ENCODE peak calls at places on chromosomes 5 and 9, in four cellular contexts. Z, A, G and U are unnamed samples.

GRCh38 chr9:104860280-104860679 is 67.7 kb downstream of the ABCA1 start:
- DNase-seq in A (no peak), Z (no peak), G (peak), U (no peak)

GRCh38 chr5:144142030-144142825 is 28.2 kb downstream of the YIPF5 start:
- DNase-seq in Z (no peak), G (peak), A (no peak), U (no peak)

GRCh38 chr9:842918-843468 is 1.5 kb downstream of the DMRT1 start:
- DNase-seq in Z (no peak), G (no peak), A (no peak), U (no peak)

GRCh38 chr9:110029422-110029814 is 178.5 kb downstream of the C9orf152 start:
- DNase-seq in Z (no peak), G (peak), A (no peak), U (no peak)

GRCh38 chr5:168327019-168327421 is 35.6 kb downstream of the WWC1 start:
- DNase-seq in Z (no peak), A (no peak), G (peak), U (no peak)

GRCh38 chr9:107153336-107153735 is 129.7 kb upstream of the RAD23B start:
- DNase-seq in G (no peak), Z (no peak), A (no peak), U (no peak)

GRCh38 chr9:123377211-123377971 is 21.4 kb downstream of the CRB2 start:
- DNase-seq in A (no peak), Z (no peak), G (no peak), U (no peak)

GRCh38 chr9:94867842-94868312 is 141.4 kb downstream of the AOPEP start:
- DNase-seq in A (no peak), G (peak), Z (no peak), U (no peak)

GRCh38 chr9:130477564-130477963 is 32.8 kb downstream of the ASS1 start:
- DNase-seq in G (no peak), Z (no peak), A (no peak), U (no peak)

GRCh38 chr5:124451721-124452383 is 294.6 kb downstream of the ZNF608 start:
- DNase-seq in A (peak), G (no peak), Z (no peak), U (no peak)

GRCh38 chr9:107504585-107505455 is 15.3 kb upstream of the KLF4 start:
- DNase-seq in A (no peak), Z (peak), G (peak), U (no peak)

GRCh38 chr5:51859624-51860023 is 476.4 kb downstream of the ISL1 start:
- DNase-seq in G (no peak), Z (no peak), A (no peak), U (no peak)

GRCh38 chr5:79705632-79706031 is 16.0 kb downstream of the CMYA5 start:
- DNase-seq in Z (no peak), A (no peak), G (no peak), U (no peak)

GRCh38 chr5:169637085-169637855 is at the start of gene DOCK2:
- DNase-seq in G (no peak), A (peak), Z (peak), U (peak)

GRCh38 chr5:98414938-98415337 is 358.5 kb upstream of the RGMB start:
- DNase-seq in G (peak), A (no peak), Z (no peak), U (no peak)

GRCh38 chr9:120925535-120926396 is 830 bp downstream of the TRAF1 start:
- DNase-seq in Z (peak), G (peak), A (no peak), U (peak)

GRCh38 chr5:133117166-133117929 is 65.5 kb downstream of the HSPA4 start:
- DNase-seq in Z (no peak), G (no peak), A (no peak), U (no peak)

GRCh38 chr5:116736671-116737070 is 162.0 kb upstream of the SEMA6A start:
- DNase-seq in A (no peak), Z (no peak), G (no peak), U (no peak)

GRCh38 chr9:128215491-128216404 is 12.6 kb downstream of the DNM1 start:
- DNase-seq in G (peak), Z (no peak), A (no peak), U (no peak)

GRCh38 chr9:122848256-122848943 is 20.0 kb upstream of the PDCL start:
- DNase-seq in A (no peak), Z (no peak), G (no peak), U (no peak)

GRCh38 chr5:169602535-169602934 is 19.0 kb downstream of the SPDL1 start:
- DNase-seq in Z (no peak), A (no peak), G (peak), U (no peak)

GRCh38 chr5:118984602-118985001 is 3.7 kb downstream of the DTWD2 start:
- DNase-seq in A (no peak), G (peak), Z (no peak), U (no peak)

GRCh38 chr9:79461735-79462134 is 110.0 kb upstream of the TLE4 start:
- DNase-seq in G (no peak), A (no peak), Z (no peak), U (no peak)

GRCh38 chr5:10680876-10681481 is 80.1 kb downstream of the DAP start:
- DNase-seq in G (no peak), A (no peak), Z (no peak), U (no peak)

GRCh38 chr5:1386274-1386717 is 41.4 kb upstream of the CLPTM1L start:
- DNase-seq in G (peak), Z (peak), A (peak), U (peak)

GRCh38 chr9:87661241-87661640 is 64.7 kb upstream of the CTSL start:
- DNase-seq in A (no peak), Z (no peak), G (no peak), U (no peak)

GRCh38 chr5:139796061-139796806 is 626 bp downstream of the PSD2 start:
- DNase-seq in G (no peak), A (no peak), Z (no peak), U (no peak)
- H3K4me3 ChIP-seq in G (no peak), A (peak), Z (peak), U (no peak)

GRCh38 chr9:134462304-134462703 is 136.0 kb downstream of the RXRA start:
- DNase-seq in A (no peak), Z (no peak), G (no peak), U (no peak)
- H3K4me3 ChIP-seq in A (no peak), Z (no peak), G (no peak), U (no peak)

DNA sequence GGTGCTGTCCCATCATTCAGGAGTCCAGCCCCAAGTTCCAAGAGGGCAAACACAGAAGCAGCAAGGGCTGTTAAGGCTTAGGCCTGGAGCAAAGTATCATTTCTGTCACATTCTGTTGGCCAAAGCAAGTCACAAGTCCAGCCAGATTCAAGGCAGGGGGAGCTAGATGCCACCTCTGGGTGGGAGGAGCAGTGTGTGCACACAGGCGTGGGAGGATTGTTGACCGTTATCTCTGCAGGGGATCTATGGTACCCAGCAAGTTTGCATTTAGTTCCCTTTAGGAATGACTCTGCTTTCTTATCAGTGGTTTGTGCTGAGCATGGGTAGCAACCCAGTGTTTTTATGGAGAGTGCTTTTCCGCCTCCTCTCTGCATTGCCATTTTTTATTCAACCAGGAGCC is 278.9 kb downstream of the NR3C1 start:
- DNase-seq in G (no peak), A (no peak), Z (no peak), U (no peak)
- H3K4me3 ChIP-seq in G (no peak), A (no peak), Z (no peak), U (no peak)

GRCh38 chr5:17436766-17437221 is 61.2 kb upstream of the TAF11L2 start:
- DNase-seq in Z (no peak), A (no peak), G (peak), U (no peak)
- H3K4me3 ChIP-seq in Z (no peak), A (no peak), G (no peak), U (no peak)

DNA sequence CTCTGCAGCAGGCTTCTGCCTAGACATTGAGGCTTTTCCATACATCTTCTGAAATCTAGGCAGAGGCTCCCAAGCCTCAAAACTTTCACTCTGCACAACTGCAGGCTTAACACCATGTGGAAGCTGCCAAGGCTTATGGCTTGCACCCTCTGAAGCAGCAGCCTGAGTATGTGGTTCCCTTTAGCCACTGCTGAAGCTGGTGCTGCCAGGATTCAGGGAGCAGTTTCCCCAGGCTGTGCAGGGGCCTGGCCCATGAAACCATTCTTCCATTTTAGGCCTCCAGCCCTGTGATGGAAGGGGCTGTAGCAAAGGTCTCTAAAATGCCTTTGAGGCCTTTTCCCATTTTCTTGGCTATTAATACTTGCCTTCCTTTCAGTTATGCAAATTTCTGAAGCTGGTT is 680.3 kb upstream of the FTMT start:
- DNase-seq in G (no peak), A (no peak), Z (no peak), U (no peak)
- H3K4me3 ChIP-seq in G (no peak), A (no peak), Z (no peak), U (no peak)

GRCh38 chr5:59040007-59040803 is 457.3 kb downstream of the RAB3C start:
- DNase-seq in A (no peak), G (peak), Z (no peak), U (no peak)
- H3K4me3 ChIP-seq in A (peak), G (peak), Z (peak), U (peak)

GRCh38 chr9:74064702-74065101 is 432.4 kb upstream of the RORB start:
- DNase-seq in Z (no peak), G (no peak), A (no peak), U (no peak)
- H3K4me3 ChIP-seq in Z (no peak), G (no peak), A (no peak), U (no peak)

DNA sequence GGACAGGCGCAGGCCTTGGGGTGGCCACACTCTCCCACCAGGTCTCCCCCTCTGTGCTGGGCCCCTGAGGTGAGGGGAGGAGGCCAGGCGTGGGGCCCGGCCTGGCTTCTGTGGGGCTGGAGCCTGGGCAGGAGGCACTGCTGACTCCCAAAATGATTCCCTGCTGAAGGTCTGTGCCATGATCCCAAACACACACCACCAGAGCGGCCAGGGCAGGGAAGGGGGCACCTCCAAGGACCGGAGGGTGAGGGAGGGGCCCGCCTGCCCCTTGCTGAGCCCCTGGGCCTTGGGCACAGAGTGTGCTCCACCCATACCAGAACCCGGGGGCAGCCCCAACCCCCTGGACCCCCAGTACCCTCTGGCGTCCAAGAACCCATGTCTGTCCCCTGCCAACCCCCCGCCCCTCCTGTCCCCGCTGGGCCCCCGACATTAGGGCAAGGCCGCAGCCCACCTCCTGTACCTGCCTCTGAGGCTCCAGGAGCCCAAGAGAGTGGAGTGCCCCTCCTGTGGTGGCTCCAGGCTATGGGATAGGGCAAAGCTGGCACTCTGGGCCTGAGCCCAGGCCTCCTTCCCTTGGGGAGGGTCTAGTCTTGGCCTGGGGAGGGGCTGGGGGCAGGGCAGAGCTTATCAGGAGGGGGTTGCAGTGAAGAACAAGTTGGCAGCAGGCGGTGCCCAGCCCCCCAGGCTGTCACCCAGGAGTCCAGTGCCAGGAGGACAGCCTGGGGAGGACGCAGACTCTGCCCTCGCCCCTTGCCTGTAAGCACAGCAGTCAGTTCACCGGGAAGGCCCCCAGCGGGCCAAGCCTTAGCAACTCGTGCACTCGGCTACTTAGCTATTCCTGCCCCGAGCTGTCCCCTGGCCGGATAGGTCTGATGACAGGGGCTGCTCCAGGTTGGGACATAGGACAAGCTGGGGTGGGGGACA is 2.6 kb upstream of the EGFL7 start:
- DNase-seq in G (no peak), A (peak), Z (no peak), U (no peak)
- H3K4me3 ChIP-seq in G (no peak), A (peak), Z (no peak), U (no peak)

DNA sequence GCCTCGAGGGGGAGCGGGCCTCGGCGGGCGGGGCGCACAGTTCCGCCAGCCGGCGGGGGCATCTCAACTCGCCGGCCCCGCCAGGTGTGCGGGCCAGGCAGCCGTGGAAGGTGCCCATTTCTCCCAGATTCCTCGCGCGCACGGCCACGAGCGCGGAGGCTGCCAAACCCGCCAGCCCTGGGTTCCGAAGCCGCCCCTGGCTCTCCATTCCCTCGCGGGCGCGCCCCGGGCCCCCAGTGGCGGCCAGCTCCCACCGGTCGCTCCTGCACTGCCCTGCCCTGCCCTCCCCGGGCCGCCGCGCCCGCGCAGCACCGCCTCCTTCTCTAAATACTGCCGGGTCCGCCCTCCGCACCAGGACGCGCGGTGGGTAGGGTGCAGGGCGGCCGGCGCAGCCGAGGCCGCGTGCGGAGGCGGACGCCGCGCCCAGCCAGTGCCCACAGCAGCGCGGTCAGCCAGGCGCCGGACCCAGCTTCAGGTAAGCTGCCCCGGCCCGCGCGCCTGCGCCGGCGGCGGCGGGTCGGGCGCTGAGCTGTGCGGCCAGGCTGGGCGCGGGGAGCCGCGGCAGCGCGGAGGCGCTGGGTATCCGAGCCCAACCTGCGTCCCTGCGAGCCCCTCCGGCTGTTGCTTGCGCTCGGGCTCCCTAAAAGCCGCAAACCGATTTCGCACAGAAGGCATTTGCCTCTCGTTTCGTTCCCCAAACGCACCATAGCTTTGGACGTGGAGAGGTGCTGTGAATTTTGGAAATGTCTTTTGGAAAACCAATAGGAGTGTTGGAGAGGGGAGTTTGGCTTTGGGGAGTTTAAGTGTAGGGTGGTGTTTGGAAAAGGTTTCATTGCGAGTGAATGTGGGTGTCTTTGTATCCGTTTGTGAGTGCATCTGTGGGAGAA is at the start of gene TMEM171:
- DNase-seq in G (peak), Z (peak), A (no peak), U (peak)
- H3K4me3 ChIP-seq in G (peak), Z (peak), A (peak), U (peak)